ENCODE peak calls at places on chromosomes 13 and 19, in seven cellular contexts. K, N, E, A, M, X and U are unnamed samples.

GRCh38 chr19:46714523-46715106 is 2.3 kb downstream of the PRKD2 start:
- DNase-seq in K (no peak), N (no peak), E (no peak), A (no peak), M (no peak), X (no peak), U (no peak)

GRCh38 chr13:21541271-21541670 is 62.7 kb downstream of the MICU2 start:
- DNase-seq in K (no peak), N (no peak), E (no peak), A (no peak), M (no peak), X (no peak), U (no peak)

GRCh38 chr13:42964681-42965305 is 27.2 kb downstream of the EPSTI1 start:
- DNase-seq in K (no peak), N (peak), E (no peak), A (no peak), M (no peak), X (no peak), U (no peak)

GRCh38 chr19:28574212-28574611 is 638.7 kb downstream of the UQCRFS1 start:
- DNase-seq in K (no peak), N (no peak), E (no peak), A (no peak), M (no peak), X (no peak), U (no peak)

GRCh38 chr13:99895428-99895998 is 76.1 kb downstream of the ZIC5 start:
- DNase-seq in K (no peak), N (no peak), E (no peak), A (no peak), M (no peak), X (no peak), U (peak)

GRCh38 chr13:29105779-29106178 is 285.6 kb downstream of the MTUS2 start:
- DNase-seq in K (peak), N (no peak), E (no peak), A (no peak), M (no peak), X (no peak), U (peak)

GRCh38 chr13:36357692-36358091 is 11.5 kb upstream of the SPART start:
- DNase-seq in K (no peak), N (peak), E (no peak), A (no peak), M (no peak), X (no peak), U (no peak)

GRCh38 chr19:7926727-7927604 is 1.0 kb upstream of the CTXN1 start:
- DNase-seq in K (no peak), N (no peak), E (no peak), A (no peak), M (no peak), X (no peak), U (no peak)

GRCh38 chr13:51453959-51454703 is 1.3 kb upstream of the INTS6 start:
- DNase-seq in K (no peak), N (no peak), E (no peak), A (peak), M (peak), X (peak), U (peak)

GRCh38 chr19:30074096-30074495 is 132.1 kb downstream of the URI1 start:
- DNase-seq in K (no peak), N (no peak), E (no peak), A (no peak), M (no peak), X (no peak), U (no peak)

GRCh38 chr19:35261356-35262100 is 7.2 kb upstream of the USF2 start:
- DNase-seq in K (peak), N (no peak), E (no peak), A (no peak), M (no peak), X (no peak), U (no peak)

GRCh38 chr19:54532528-54532927 is 29.9 kb downstream of the LAIR2 start:
- DNase-seq in K (no peak), N (no peak), E (no peak), A (no peak), M (no peak), X (no peak), U (no peak)

GRCh38 chr19:32873560-32873959 is 4.0 kb upstream of the SLC7A9 start:
- DNase-seq in K (no peak), N (no peak), E (no peak), A (no peak), M (no peak), X (no peak), U (no peak)

GRCh38 chr13:59409651-59410200 is 754.0 kb downstream of the DIAPH3 start:
- DNase-seq in K (peak), N (no peak), E (no peak), A (peak), M (no peak), X (no peak), U (peak)

GRCh38 chr19:2475018-2475701 is 767 bp upstream of the GADD45B start:
- DNase-seq in K (no peak), N (peak), E (no peak), A (no peak), M (peak), X (peak), U (peak)

GRCh38 chr13:114204894-114205293 is 25.8 kb downstream of the CFAP97D2 start:
- DNase-seq in K (no peak), N (no peak), E (no peak), A (no peak), M (no peak), X (no peak), U (no peak)

GRCh38 chr13:30734434-30734833 is 909 bp upstream of the ALOX5AP start:
- DNase-seq in K (no peak), N (no peak), E (peak), A (no peak), M (no peak), X (no peak), U (no peak)

GRCh38 chr13:76820759-76821158 is 65.4 kb downstream of the KCTD12 start:
- DNase-seq in K (no peak), N (peak), E (no peak), A (no peak), M (no peak), X (no peak), U (no peak)

GRCh38 chr19:41416194-41416674 is 10.9 kb downstream of the B3GNT8 start:
- DNase-seq in K (no peak), N (no peak), E (no peak), A (no peak), M (no peak), X (no peak), U (no peak)

GRCh38 chr13:85261757-85262346 is 537.4 kb downstream of the SLITRK6 start:
- DNase-seq in K (no peak), N (peak), E (peak), A (peak), M (no peak), X (no peak), U (no peak)

GRCh38 chr19:50419580-50420035 is 870 bp downstream of the SPIB start:
- DNase-seq in K (no peak), N (no peak), E (no peak), A (no peak), M (no peak), X (no peak), U (peak)

GRCh38 chr13:47190696-47191095 is 293.8 kb upstream of the HTR2A start:
- DNase-seq in K (no peak), N (no peak), E (no peak), A (no peak), M (no peak), X (no peak), U (no peak)

GRCh38 chr13:44812818-44813217 is 176.5 kb downstream of the NUFIP1 start:
- DNase-seq in K (no peak), N (peak), E (no peak), A (no peak), M (no peak), X (no peak), U (no peak)